ENCODE peak calls at places on chromosomes 6 and 20, in seven cellular contexts. U is H9, M is H1, L is IMR-90, Z is mesenchymal stem cell, Y is mesendoderm, C is trophoblast cell. I is an unnamed sample.

GRCh38 chr6:17167327-17167979 is 65.6 kb downstream of the STMND1 start:
- DNase-seq in U (peak), M (peak), L (peak), Z (peak), Y (peak), C (peak), I (peak)

GRCh38 chr6:88165877-88166492 is at the start of gene CNR1:
- DNase-seq in U (peak), M (peak), L (no peak), Z (peak), Y (peak), C (no peak), I (peak)

GRCh38 chr6:151536280-151536534 is 42.4 kb downstream of the CCDC170 start:
- DNase-seq in U (no peak), M (no peak), L (no peak), Z (no peak), Y (no peak), C (peak), I (no peak)

GRCh38 chr20:49282584-49283171 is 4.8 kb upstream of the ZNFX1 start:
- DNase-seq in U (no peak), M (no peak), L (no peak), Z (peak), Y (peak), C (no peak), I (no peak)

GRCh38 chr6:4402477-4402976 is 267.2 kb upstream of the ECI2 start:
- DNase-seq in U (no peak), M (no peak), L (peak), Z (peak), Y (peak), C (no peak), I (no peak)

GRCh38 chr6:106256201-106256968 is 69.2 kb downstream of the ATG5 start:
- DNase-seq in U (no peak), M (no peak), L (peak), Z (no peak), Y (no peak), C (no peak), I (no peak)

GRCh38 chr20:34281177-34281576 is 22.0 kb downstream of the AHCY start:
- DNase-seq in U (no peak), M (no peak), L (no peak), Z (no peak), Y (no peak), C (no peak), I (no peak)

GRCh38 chr6:44304282-44305199 is 8.6 kb downstream of the AARS2 start:
- DNase-seq in U (peak), M (peak), L (peak), Z (peak), Y (peak), C (no peak), I (no peak)

GRCh38 chr6:124164363-124164762 is 360.7 kb downstream of the NKAIN2 start:
- DNase-seq in U (no peak), M (no peak), L (no peak), Z (no peak), Y (no peak), C (no peak), I (no peak)

GRCh38 chr6:135183532-135184440 is 2.7 kb downstream of the MYB start:
- DNase-seq in U (peak), M (peak), L (peak), Z (peak), Y (peak), C (peak), I (peak)

GRCh38 chr6:347232-347631 is 44.3 kb upstream of the IRF4 start:
- DNase-seq in U (no peak), M (no peak), L (no peak), Z (no peak), Y (no peak), C (no peak), I (no peak)

GRCh38 chr6:19895866-19896579 is 58.9 kb downstream of the ID4 start:
- DNase-seq in U (no peak), M (no peak), L (no peak), Z (no peak), Y (no peak), C (no peak), I (no peak)

GRCh38 chr6:31580807-31581437 is 1.3 kb downstream of the LTB start:
- DNase-seq in U (peak), M (peak), L (peak), Z (peak), Y (peak), C (peak), I (peak)

GRCh38 chr6:87700729-87701675 is 1.0 kb downstream of the AKIRIN2 start:
- DNase-seq in U (no peak), M (peak), L (peak), Z (peak), Y (peak), C (peak), I (peak)

GRCh38 chr6:155580904-155581303 is 125.3 kb upstream of the NOX3 start:
- DNase-seq in U (no peak), M (no peak), L (no peak), Z (no peak), Y (peak), C (no peak), I (no peak)

GRCh38 chr20:6525447-6526303 is 241.8 kb upstream of the BMP2 start:
- DNase-seq in U (peak), M (no peak), L (peak), Z (peak), Y (peak), C (no peak), I (no peak)

GRCh38 chr6:117346142-117346930 is 79.4 kb downstream of the ROS1 start:
- DNase-seq in U (no peak), M (no peak), L (peak), Z (peak), Y (peak), C (no peak), I (no peak)

GRCh38 chr6:24859132-24859531 is 60.4 kb upstream of the ARMH2 start:
- DNase-seq in U (no peak), M (no peak), L (no peak), Z (no peak), Y (no peak), C (no peak), I (no peak)

GRCh38 chr20:46021361-46022359 is 7.4 kb upstream of the SLC12A5 start:
- DNase-seq in U (peak), M (peak), L (no peak), Z (peak), Y (peak), C (no peak), I (peak)

GRCh38 chr6:93678841-93679454 is 259.6 kb upstream of the EPHA7 start:
- DNase-seq in U (no peak), M (no peak), L (no peak), Z (peak), Y (no peak), C (no peak), I (no peak)

GRCh38 chr6:158972241-158973233 is 27.5 kb downstream of the RSPH3 start:
- DNase-seq in U (no peak), M (no peak), L (peak), Z (peak), Y (peak), C (no peak), I (no peak)

GRCh38 chr20:24770628-24771556 is 178.2 kb upstream of the CST7 start:
- DNase-seq in U (peak), M (no peak), L (no peak), Z (no peak), Y (no peak), C (no peak), I (no peak)

GRCh38 chr6:140445474-140446004 is 1071.1 kb upstream of the CITED2 start:
- DNase-seq in U (no peak), M (no peak), L (peak), Z (no peak), Y (peak), C (no peak), I (no peak)

GRCh38 chr6:29943053-29943966 is 978 bp downstream of the HLA-A start:
- DNase-seq in U (no peak), M (no peak), L (no peak), Z (peak), Y (no peak), C (no peak), I (no peak)

GRCh38 chr20:63222541-63222940 is 6.6 kb upstream of the YTHDF1 start:
- DNase-seq in U (no peak), M (no peak), L (no peak), Z (no peak), Y (no peak), C (no peak), I (no peak)

GRCh38 chr20:60055740-60056139 is 97.5 kb downstream of the CDH26 start:
- DNase-seq in U (peak), M (no peak), L (no peak), Z (no peak), Y (no peak), C (no peak), I (no peak)

GRCh38 chr6:55445648-55446204 is 118.5 kb downstream of the GFRAL start:
- DNase-seq in U (no peak), M (no peak), L (peak), Z (peak), Y (peak), C (no peak), I (peak)

GRCh38 chr6:135251964-135252429 is 70.9 kb downstream of the MYB start:
- DNase-seq in U (no peak), M (no peak), L (peak), Z (peak), Y (no peak), C (no peak), I (no peak)

GRCh38 chr6:55985309-55985708 is 109.9 kb upstream of the BMP5 start:
- DNase-seq in U (no peak), M (no peak), L (no peak), Z (no peak), Y (no peak), C (no peak), I (no peak)

GRCh38 chr6:6466967-6467761 is 121.4 kb upstream of the LY86 start:
- DNase-seq in U (no peak), M (no peak), L (no peak), Z (peak), Y (peak), C (peak), I (no peak)

GRCh38 chr6:28980797-28981390 is 24.2 kb downstream of the ZNF311 start:
- DNase-seq in U (peak), M (peak), L (peak), Z (peak), Y (peak), C (peak), I (peak)

GRCh38 chr6:39221746-39222641 is 7.3 kb downstream of the KCNK5 start:
- DNase-seq in U (peak), M (no peak), L (no peak), Z (no peak), Y (no peak), C (no peak), I (no peak)

GRCh38 chr6:88899569-88900316 is 63.7 kb downstream of the RNGTT start:
- DNase-seq in U (no peak), M (no peak), L (no peak), Z (no peak), Y (peak), C (no peak), I (no peak)

GRCh38 chr6:100194535-100194934 is 200.5 kb upstream of the MCHR2 start:
- DNase-seq in U (no peak), M (no peak), L (no peak), Z (no peak), Y (no peak), C (no peak), I (no peak)

GRCh38 chr20:3997446-3997845 is 17.9 kb downstream of the RNF24 start:
- DNase-seq in U (no peak), M (no peak), L (no peak), Z (no peak), Y (no peak), C (no peak), I (no peak)

GRCh38 chr20:37336369-37337207 is 9.4 kb upstream of the SRC start:
- DNase-seq in U (peak), M (no peak), L (peak), Z (peak), Y (no peak), C (peak), I (no peak)

GRCh38 chr6:113039013-113039412 is 691.9 kb downstream of the RFPL4B start:
- DNase-seq in U (no peak), M (no peak), L (no peak), Z (no peak), Y (no peak), C (no peak), I (no peak)
- H3K4ac ChIP-seq in U (no peak), M (no peak), L (no peak), Z (no peak), Y (no peak), C (no peak), I (no peak)

GRCh38 chr6:42093582-42094329 is 43.4 kb downstream of the TAF8 start:
- DNase-seq in U (peak), M (peak), L (no peak), Z (peak), Y (peak), C (no peak), I (no peak)
- H3K4ac ChIP-seq in U (no peak), M (no peak), L (no peak), Z (no peak), Y (no peak), C (no peak), I (no peak)

DNA sequence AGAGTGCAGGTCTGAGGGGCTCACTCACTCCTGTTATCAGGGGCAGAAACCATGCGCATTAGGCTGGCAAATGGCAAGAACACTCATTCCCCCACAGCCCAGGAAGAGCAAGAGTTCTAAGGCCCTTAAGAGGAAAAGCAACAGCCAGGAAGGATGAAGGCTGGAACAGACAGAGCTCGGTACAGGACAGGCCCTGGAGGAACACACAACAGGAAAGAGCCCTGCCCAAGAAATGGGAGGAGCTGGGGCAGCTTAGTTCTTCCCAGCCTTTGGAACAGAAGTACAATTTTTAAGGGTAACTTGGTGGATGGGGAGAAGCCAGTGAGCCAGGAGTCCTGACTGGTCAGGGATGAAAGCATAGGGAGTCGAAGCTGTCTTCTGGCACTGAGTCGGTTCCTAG is 32.4 kb downstream of the OR2B2 start:
- DNase-seq in U (no peak), M (peak), L (no peak), Z (no peak), Y (no peak), C (no peak), I (no peak)
- H3K4ac ChIP-seq in U (no peak), M (no peak), L (no peak), Z (no peak), Y (no peak), C (no peak), I (no peak)

GRCh38 chr6:147677647-147678046 is 169.2 kb downstream of the SAMD5 start:
- DNase-seq in U (no peak), M (no peak), L (no peak), Z (no peak), Y (no peak), C (no peak), I (no peak)

GRCh38 chr6:147676468-147676867 is 168.0 kb downstream of the SAMD5 start:
- DNase-seq in U (no peak), M (no peak), L (peak), Z (no peak), Y (no peak), C (no peak), I (no peak)

GRCh38 chr6:147675281-147675680 is 166.8 kb downstream of the SAMD5 start:
- DNase-seq in U (no peak), M (no peak), L (peak), Z (no peak), Y (no peak), C (no peak), I (no peak)

GRCh38 chr6:147676896-147677295 is 168.4 kb downstream of the SAMD5 start:
- DNase-seq in U (no peak), M (no peak), L (no peak), Z (no peak), Y (no peak), C (no peak), I (no peak)

DNA sequence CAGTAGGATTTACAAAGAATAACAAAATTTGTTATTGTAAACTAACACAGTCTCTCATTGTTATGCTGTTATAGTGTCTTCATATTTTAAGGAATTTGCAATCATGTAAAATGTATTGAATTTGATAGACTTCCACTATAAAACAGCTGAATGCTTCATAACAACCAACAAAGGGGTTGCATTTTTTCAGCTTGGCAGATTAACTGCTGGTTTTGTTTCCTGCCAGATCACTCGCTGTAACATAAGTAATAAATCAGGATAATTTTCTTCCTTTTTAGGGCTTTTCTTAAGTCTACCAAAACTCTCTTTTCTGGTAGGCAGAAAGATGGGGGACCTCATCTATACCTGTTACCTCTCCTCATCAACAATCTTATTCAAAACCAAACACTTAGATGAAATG is 169.8 kb downstream of the SAMD5 start:
- DNase-seq in U (no peak), M (no peak), L (no peak), Z (no peak), Y (no peak), C (no peak), I (no peak)
- H3K4ac ChIP-seq in U (no peak), M (no peak), L (no peak), Z (no peak), Y (no peak), C (no peak), I (no peak)

DNA sequence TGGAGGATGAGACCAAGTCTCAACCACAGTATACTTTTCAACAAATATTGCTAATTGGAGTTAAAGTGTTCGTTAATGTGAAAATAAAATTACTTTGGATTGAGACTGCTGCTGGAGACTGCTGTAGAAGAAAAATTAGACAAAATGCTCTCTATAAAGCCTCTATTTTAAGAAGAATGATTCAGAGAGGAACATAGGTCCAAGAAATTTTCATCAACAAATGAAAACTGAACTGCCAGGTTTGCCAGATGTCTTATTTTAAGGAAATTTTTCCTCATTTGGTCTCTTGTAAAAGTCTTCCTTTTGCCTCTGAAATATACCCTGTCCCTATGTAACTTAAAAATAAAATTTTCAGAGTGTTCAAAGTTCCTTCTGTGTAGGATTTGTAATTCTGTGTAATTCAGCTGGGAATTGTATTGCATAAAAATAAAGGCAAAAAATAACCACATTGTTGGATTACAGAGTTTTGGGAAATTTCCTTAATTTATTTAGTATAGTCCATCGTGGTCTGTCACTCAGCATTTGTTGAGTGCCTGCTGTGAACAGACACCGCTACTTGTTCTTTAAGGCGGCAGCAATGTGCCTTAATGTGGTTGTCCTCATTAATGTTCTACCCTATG is 27.4 kb downstream of the ANKS1A start:
- DNase-seq in U (no peak), M (no peak), L (peak), Z (no peak), Y (no peak), C (no peak), I (no peak)
- H3K4ac ChIP-seq in U (no peak), M (no peak), L (no peak), Z (no peak), Y (no peak), C (no peak), I (no peak)

GRCh38 chr6:122264557-122264956 is 134.9 kb upstream of the HSF2 start:
- DNase-seq in U (no peak), M (no peak), L (no peak), Z (no peak), Y (peak), C (no peak), I (no peak)
- H3K4ac ChIP-seq in U (no peak), M (no peak), L (no peak), Z (no peak), Y (no peak), C (no peak), I (no peak)

GRCh38 chr6:68638225-68638900 is 3.3 kb downstream of the ADGRB3 start:
- DNase-seq in U (no peak), M (peak), L (peak), Z (peak), Y (no peak), C (no peak), I (peak)

GRCh38 chr6:68637782-68638181 is 2.7 kb downstream of the ADGRB3 start:
- DNase-seq in U (no peak), M (no peak), L (no peak), Z (no peak), Y (no peak), C (no peak), I (no peak)

GRCh38 chr6:68635706-68636513 is 828 bp downstream of the ADGRB3 start:
- DNase-seq in U (peak), M (peak), L (no peak), Z (peak), Y (no peak), C (no peak), I (peak)

GRCh38 chr6:68635412-68635705 is 277 bp downstream of the ADGRB3 start:
- DNase-seq in U (no peak), M (no peak), L (no peak), Z (no peak), Y (no peak), C (no peak), I (no peak)

DNA sequence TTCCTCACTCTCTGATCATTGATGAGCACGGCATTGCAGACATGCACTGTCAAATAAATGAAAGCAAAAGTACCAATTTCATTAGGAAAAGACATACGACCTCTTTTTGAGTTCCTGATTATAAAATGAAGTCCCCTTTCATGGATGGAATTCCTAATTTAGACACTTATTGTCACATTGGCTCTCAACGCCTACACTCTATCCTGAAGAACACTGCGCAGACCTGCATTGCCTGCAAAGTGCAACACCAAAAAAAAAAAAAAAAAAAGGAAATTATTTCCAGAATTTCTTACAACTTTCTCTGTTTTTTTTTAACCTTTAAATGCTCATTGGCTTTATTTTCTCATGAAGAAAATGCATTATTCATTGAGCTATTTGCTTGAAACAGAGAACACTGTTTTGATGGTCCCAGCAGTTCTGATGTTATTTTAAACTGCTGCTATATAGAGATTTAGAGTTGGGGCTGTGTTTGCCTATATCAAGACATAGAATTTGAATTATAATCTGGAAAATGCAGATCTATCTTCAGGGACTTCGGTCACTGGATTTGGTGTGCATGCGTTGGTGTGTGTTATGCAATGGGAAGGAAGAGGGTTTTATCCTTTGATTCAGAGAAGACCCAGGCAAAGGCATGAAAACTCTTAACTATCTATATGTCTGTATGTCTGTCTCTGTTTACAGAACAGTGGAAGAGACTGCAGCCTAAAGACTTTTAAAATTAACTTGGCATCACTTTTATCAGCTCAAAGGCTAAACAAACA is 1.8 kb downstream of the ADGRB3 start:
- DNase-seq in U (no peak), M (no peak), L (no peak), Z (no peak), Y (no peak), C (no peak), I (no peak)
- H3K4ac ChIP-seq in U (no peak), M (no peak), L (no peak), Z (no peak), Y (no peak), C (no peak), I (no peak)